ENCODE peak calls at places on chromosomes 5 and 9, in five cellular contexts. One of them, this sample, is unnamed.

GRCh38 chr9:16262467-16263261 is 607.8 kb downstream of the BNC2 start:
- DNase-seq in CD8-positive, alpha-beta T cell: no peak
- DNase-seq in AG04450: no peak
- DNase-seq in AG09309: no peak
- DNase-seq in spleen: no peak
- DNase-seq in this sample: no peak

GRCh38 chr5:90555666-90556065 is 2.9 kb upstream of the ADGRV1 start:
- DNase-seq in CD8-positive, alpha-beta T cell: no peak
- DNase-seq in spleen: no peak
- DNase-seq in AG04450: no peak
- DNase-seq in AG09309: no peak
- DNase-seq in this sample: no peak

GRCh38 chr5:10244357-10244944 is 5.2 kb downstream of the ATPSCKMT start:
- DNase-seq in CD8-positive, alpha-beta T cell: no peak
- DNase-seq in spleen: no peak
- DNase-seq in AG09309: no peak
- DNase-seq in AG04450: no peak
- DNase-seq in this sample: no peak

GRCh38 chr9:19799784-19800183 is 10.9 kb upstream of the SLC24A2 start:
- DNase-seq in CD8-positive, alpha-beta T cell: no peak
- DNase-seq in AG09309: no peak
- DNase-seq in AG04450: no peak
- DNase-seq in spleen: no peak
- DNase-seq in this sample: no peak

GRCh38 chr5:1765141-1765879 is 34.3 kb downstream of the MRPL36 start:
- DNase-seq in AG04450: no peak
- DNase-seq in CD8-positive, alpha-beta T cell: no peak
- DNase-seq in AG09309: no peak
- DNase-seq in spleen: peak
- DNase-seq in this sample: peak

GRCh38 chr5:7642029-7642428 is 208.9 kb downstream of the CFAP90 start:
- DNase-seq in AG04450: no peak
- DNase-seq in CD8-positive, alpha-beta T cell: no peak
- DNase-seq in spleen: no peak
- DNase-seq in AG09309: no peak
- DNase-seq in this sample: no peak

GRCh38 chr5:98755406-98755805 is 18.1 kb upstream of the RGMB start:
- DNase-seq in AG04450: no peak
- DNase-seq in AG09309: no peak
- DNase-seq in CD8-positive, alpha-beta T cell: no peak
- DNase-seq in spleen: no peak
- DNase-seq in this sample: no peak

GRCh38 chr5:1808466-1808865 is 7.3 kb downstream of the NDUFS6 start:
- DNase-seq in CD8-positive, alpha-beta T cell: no peak
- DNase-seq in spleen: no peak
- DNase-seq in AG04450: no peak
- DNase-seq in AG09309: no peak
- DNase-seq in this sample: no peak

GRCh38 chr9:110143969-110144545 is 63.9 kb downstream of the C9orf152 start:
- DNase-seq in spleen: no peak
- DNase-seq in CD8-positive, alpha-beta T cell: no peak
- DNase-seq in AG04450: no peak
- DNase-seq in AG09309: no peak
- DNase-seq in this sample: no peak

GRCh38 chr9:110142868-110143866 is 64.8 kb downstream of the C9orf152 start:
- DNase-seq in AG09309: no peak
- DNase-seq in CD8-positive, alpha-beta T cell: no peak
- DNase-seq in AG04450: no peak
- DNase-seq in spleen: no peak
- DNase-seq in this sample: no peak

GRCh38 chr9:110142253-110142652 is 65.7 kb downstream of the C9orf152 start:
- DNase-seq in spleen: no peak
- DNase-seq in CD8-positive, alpha-beta T cell: no peak
- DNase-seq in AG04450: no peak
- DNase-seq in AG09309: no peak
- DNase-seq in this sample: no peak

GRCh38 chr9:110140276-110140675 is 67.7 kb downstream of the C9orf152 start:
- DNase-seq in AG09309: no peak
- DNase-seq in spleen: no peak
- DNase-seq in AG04450: no peak
- DNase-seq in CD8-positive, alpha-beta T cell: no peak
- DNase-seq in this sample: no peak

GRCh38 chr9:110141118-110141797 is 66.7 kb downstream of the C9orf152 start:
- DNase-seq in spleen: no peak
- DNase-seq in CD8-positive, alpha-beta T cell: no peak
- DNase-seq in AG04450: peak
- DNase-seq in AG09309: peak
- DNase-seq in this sample: peak
- H3K4me3 ChIP-seq in spleen: no peak
- H3K4me3 ChIP-seq in CD8-positive, alpha-beta T cell: no peak
- H3K4me3 ChIP-seq in AG04450: no peak
- H3K4me3 ChIP-seq in AG09309: no peak
- H3K4me3 ChIP-seq in this sample: no peak

GRCh38 chr5:126536874-126537273 is 58.1 kb downstream of the ALDH7A1 start:
- DNase-seq in AG04450: no peak
- DNase-seq in AG09309: no peak
- DNase-seq in CD8-positive, alpha-beta T cell: no peak
- DNase-seq in spleen: no peak
- DNase-seq in this sample: no peak
- TF ChIP-seq CTCF in AG04450: peak
- TF ChIP-seq CTCF in AG09309: no peak
- TF ChIP-seq CTCF in CD8-positive, alpha-beta T cell: no peak
- TF ChIP-seq CTCF in spleen: no peak
- TF ChIP-seq CTCF in this sample: no peak

GRCh38 chr9:137167752-137168574 is 1.9 kb downstream of the LRRC26 start:
- DNase-seq in AG04450: no peak
- DNase-seq in AG09309: no peak
- DNase-seq in spleen: no peak
- DNase-seq in CD8-positive, alpha-beta T cell: no peak
- DNase-seq in this sample: no peak
- H3K4me3 ChIP-seq in AG04450: no peak
- H3K4me3 ChIP-seq in AG09309: no peak
- H3K4me3 ChIP-seq in spleen: peak
- H3K4me3 ChIP-seq in CD8-positive, alpha-beta T cell: no peak
- H3K4me3 ChIP-seq in this sample: no peak

DNA sequence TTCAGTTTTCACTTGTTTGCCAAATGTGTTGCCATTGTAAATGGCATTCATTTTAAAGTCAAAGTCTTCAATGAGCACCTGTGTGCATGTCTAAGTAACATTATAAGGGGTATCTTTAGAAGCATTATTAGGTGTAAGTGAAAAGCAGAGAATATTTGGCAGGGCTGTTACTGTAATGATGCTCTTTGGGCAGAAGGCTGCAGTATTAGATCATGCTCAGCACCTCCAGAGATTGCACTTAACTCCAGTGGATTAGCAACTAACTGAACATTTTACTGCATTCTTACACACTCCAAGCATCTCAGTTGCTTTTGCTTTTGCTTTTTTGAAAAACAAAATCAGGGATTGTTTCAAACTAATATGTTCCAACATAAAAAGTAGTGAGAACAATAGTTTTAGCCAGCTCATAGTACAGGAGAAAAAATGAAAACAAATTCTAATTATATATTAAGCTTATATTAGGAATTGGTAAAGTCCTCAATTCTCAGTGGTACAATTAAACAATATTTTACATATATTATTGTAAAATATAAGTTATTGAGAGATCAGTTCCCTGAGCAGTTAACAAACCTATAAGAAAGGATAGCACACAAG is 1740.9 kb upstream of the CDH9 start:
- DNase-seq in AG04450: no peak
- DNase-seq in CD8-positive, alpha-beta T cell: no peak
- DNase-seq in AG09309: no peak
- DNase-seq in spleen: no peak
- DNase-seq in this sample: no peak
- TF ChIP-seq CTCF in AG04450: no peak
- TF ChIP-seq CTCF in CD8-positive, alpha-beta T cell: no peak
- TF ChIP-seq CTCF in AG09309: no peak
- TF ChIP-seq CTCF in spleen: no peak
- TF ChIP-seq CTCF in this sample: no peak

GRCh38 chr9:128099932-128100491 is 27.5 kb downstream of the PTGES2 start:
- DNase-seq in AG04450: no peak
- DNase-seq in CD8-positive, alpha-beta T cell: no peak
- DNase-seq in spleen: peak
- DNase-seq in AG09309: no peak
- DNase-seq in this sample: no peak
- H3K4me3 ChIP-seq in AG04450: peak
- H3K4me3 ChIP-seq in CD8-positive, alpha-beta T cell: no peak
- H3K4me3 ChIP-seq in spleen: peak
- H3K4me3 ChIP-seq in AG09309: no peak
- H3K4me3 ChIP-seq in this sample: peak

This sample was measured in AG04449.